ENCODE peak calls at places on chromosomes 13 and 19, in seven cellular contexts. One of them, this sample, is unnamed.
A peak's percentile ranks its signal among the peaks of the same experiment; 100 is the strongest.

GRCh38 chr19:49866933-49867782 is at the start of gene PNKP:
- DNase-seq in psoas muscle: peak; percentile 95
- DNase-seq in heart right ventricle: peak; percentile 91
- DNase-seq in endodermal cell: peak; percentile 96
- DNase-seq in AG04450: peak; percentile 67
- DNase-seq in neural progenitor cell: peak; percentile 93
- DNase-seq in upper lobe of right lung: peak; percentile 96
- DNase-seq in this sample: peak; percentile 92

GRCh38 chr13:113561417-113562084 is 23.0 kb upstream of the TFDP1 start:
- DNase-seq in upper lobe of right lung: peak; percentile 57
- DNase-seq in endodermal cell: peak; percentile 47
- DNase-seq in AG04450: no peak
- DNase-seq in psoas muscle: no peak
- DNase-seq in heart right ventricle: no peak
- DNase-seq in neural progenitor cell: no peak
- DNase-seq in this sample: no peak

GRCh38 chr13:28558126-28558525 is 63.2 kb upstream of the FLT1 start:
- DNase-seq in neural progenitor cell: no peak
- DNase-seq in psoas muscle: no peak
- DNase-seq in AG04450: peak; percentile 80
- DNase-seq in endodermal cell: no peak
- DNase-seq in heart right ventricle: no peak
- DNase-seq in upper lobe of right lung: no peak
- DNase-seq in this sample: no peak

GRCh38 chr13:97934590-97934989 is 18.9 kb upstream of the IPO5 start:
- DNase-seq in neural progenitor cell: peak; percentile 28
- DNase-seq in heart right ventricle: peak; percentile 6
- DNase-seq in endodermal cell: no peak
- DNase-seq in upper lobe of right lung: no peak
- DNase-seq in psoas muscle: no peak
- DNase-seq in AG04450: no peak
- DNase-seq in this sample: no peak

GRCh38 chr13:52845334-52845761 is 3.1 kb downstream of the PCDH8 start:
- DNase-seq in neural progenitor cell: peak; percentile 56
- DNase-seq in upper lobe of right lung: no peak
- DNase-seq in heart right ventricle: no peak
- DNase-seq in AG04450: no peak
- DNase-seq in psoas muscle: no peak
- DNase-seq in endodermal cell: peak; percentile 79
- DNase-seq in this sample: no peak

GRCh38 chr13:40383132-40383531 is 283.3 kb downstream of the FOXO1 start:
- DNase-seq in endodermal cell: peak; percentile 60
- DNase-seq in neural progenitor cell: no peak
- DNase-seq in heart right ventricle: no peak
- DNase-seq in upper lobe of right lung: no peak
- DNase-seq in psoas muscle: no peak
- DNase-seq in AG04450: no peak
- DNase-seq in this sample: no peak

GRCh38 chr13:23547000-23547590 is 23.1 kb upstream of the TNFRSF19 start:
- DNase-seq in heart right ventricle: peak; percentile 53
- DNase-seq in psoas muscle: peak; percentile 69
- DNase-seq in AG04450: no peak
- DNase-seq in neural progenitor cell: peak; percentile 40
- DNase-seq in endodermal cell: peak; percentile 72
- DNase-seq in upper lobe of right lung: no peak
- DNase-seq in this sample: peak; percentile 25

GRCh38 chr19:45824041-45824471 is 8.9 kb upstream of the RSPH6A start:
- DNase-seq in upper lobe of right lung: no peak
- DNase-seq in heart right ventricle: no peak
- DNase-seq in AG04450: no peak
- DNase-seq in neural progenitor cell: no peak
- DNase-seq in endodermal cell: peak; percentile 42
- DNase-seq in psoas muscle: peak; percentile 50
- DNase-seq in this sample: no peak

GRCh38 chr19:47637550-47637949 is 28.6 kb downstream of the BICRA start:
- DNase-seq in heart right ventricle: no peak
- DNase-seq in AG04450: no peak
- DNase-seq in endodermal cell: no peak
- DNase-seq in neural progenitor cell: no peak
- DNase-seq in upper lobe of right lung: no peak
- DNase-seq in psoas muscle: peak; percentile 12
- DNase-seq in this sample: no peak
- H3K27me3 ChIP-seq in heart right ventricle: no peaks in the 10 kb centered on the region
- H3K27me3 ChIP-seq in AG04450: no peaks in the 10 kb centered on the region
- H3K27me3 ChIP-seq in endodermal cell: no peaks in the 10 kb centered on the region
- H3K27me3 ChIP-seq in neural progenitor cell: no peaks in the 10 kb centered on the region
- H3K27me3 ChIP-seq in upper lobe of right lung: no peaks in the 10 kb centered on the region
- H3K27me3 ChIP-seq in psoas muscle: no peaks in the 10 kb centered on the region
- H3K27me3 ChIP-seq in this sample: no peaks in the 10 kb centered on the region

GRCh38 chr13:95553614-95554385 is 1.3 kb downstream of the CLDN10 start:
- DNase-seq in AG04450: no peak
- DNase-seq in neural progenitor cell: peak; percentile 55
- DNase-seq in endodermal cell: peak; percentile 77
- DNase-seq in heart right ventricle: no peak
- DNase-seq in upper lobe of right lung: no peak
- DNase-seq in psoas muscle: no peak
- DNase-seq in this sample: no peak

GRCh38 chr13:95553271-95553588 is 710 bp downstream of the CLDN10 start:
- DNase-seq in endodermal cell: no peak
- DNase-seq in upper lobe of right lung: no peak
- DNase-seq in AG04450: no peak
- DNase-seq in heart right ventricle: no peak
- DNase-seq in neural progenitor cell: peak; percentile 41
- DNase-seq in psoas muscle: no peak
- DNase-seq in this sample: no peak

GRCh38 chr13:95547531-95548167 is 4.9 kb upstream of the CLDN10 start:
- DNase-seq in neural progenitor cell: no peak
- DNase-seq in upper lobe of right lung: no peak
- DNase-seq in endodermal cell: no peak
- DNase-seq in heart right ventricle: no peak
- DNase-seq in psoas muscle: no peak
- DNase-seq in AG04450: no peak
- DNase-seq in this sample: no peak

GRCh38 chr13:95552539-95553270 is at the start of gene CLDN10:
- DNase-seq in upper lobe of right lung: no peak
- DNase-seq in neural progenitor cell: peak; percentile 87
- DNase-seq in heart right ventricle: no peak
- DNase-seq in endodermal cell: peak; percentile 97
- DNase-seq in psoas muscle: no peak
- DNase-seq in AG04450: no peak
- DNase-seq in this sample: no peak

GRCh38 chr13:95552208-95552538 is 347 bp upstream of the CLDN10 start:
- DNase-seq in upper lobe of right lung: no peak
- DNase-seq in heart right ventricle: no peak
- DNase-seq in psoas muscle: no peak
- DNase-seq in endodermal cell: no peak
- DNase-seq in AG04450: no peak
- DNase-seq in neural progenitor cell: no peak
- DNase-seq in this sample: no peak
- H3K27me3 ChIP-seq in upper lobe of right lung: peaks cover 51% of the 10 kb centered on the region
- H3K27me3 ChIP-seq in heart right ventricle: peaks cover 81% of the 10 kb centered on the region
- H3K27me3 ChIP-seq in psoas muscle: no peaks in the 10 kb centered on the region
- H3K27me3 ChIP-seq in endodermal cell: peaks cover 36% of the 10 kb centered on the region
- H3K27me3 ChIP-seq in AG04450: peaks cover 58% of the 10 kb centered on the region
- H3K27me3 ChIP-seq in neural progenitor cell: peaks cover 39% of the 10 kb centered on the region
- H3K27me3 ChIP-seq in this sample: no peaks in the 10 kb centered on the region

DNA sequence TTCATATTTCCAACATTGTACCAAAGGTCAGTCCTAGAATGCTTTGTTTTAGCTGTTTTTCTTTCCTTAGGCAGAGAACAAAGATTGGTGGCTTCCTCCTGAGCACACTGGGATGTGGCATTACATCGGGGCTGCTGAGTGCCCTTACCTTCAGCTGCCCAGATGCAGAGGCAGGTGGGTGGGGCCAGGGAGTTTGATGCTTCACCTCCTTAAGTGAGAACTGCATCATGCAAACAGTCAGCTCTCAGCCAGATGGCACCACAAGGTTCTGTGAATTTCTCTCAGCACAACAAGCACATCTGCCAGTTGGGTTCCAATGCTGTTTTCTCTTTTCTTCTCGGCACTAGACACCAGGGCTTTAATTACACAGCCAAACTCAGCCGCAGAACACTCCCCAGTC is 87.4 kb upstream of the UBL3 start:
- DNase-seq in psoas muscle: no peak
- DNase-seq in heart right ventricle: no peak
- DNase-seq in neural progenitor cell: no peak
- DNase-seq in AG04450: no peak
- DNase-seq in upper lobe of right lung: no peak
- DNase-seq in endodermal cell: no peak
- DNase-seq in this sample: no peak
- H3K27me3 ChIP-seq in psoas muscle: no peaks in the 10 kb centered on the region
- H3K27me3 ChIP-seq in heart right ventricle: peaks cover 13% of the 10 kb centered on the region
- H3K27me3 ChIP-seq in neural progenitor cell: no peaks in the 10 kb centered on the region
- H3K27me3 ChIP-seq in AG04450: peaks cover 36% of the 10 kb centered on the region
- H3K27me3 ChIP-seq in upper lobe of right lung: no peaks in the 10 kb centered on the region
- H3K27me3 ChIP-seq in endodermal cell: no peaks in the 10 kb centered on the region
- H3K27me3 ChIP-seq in this sample: no peaks in the 10 kb centered on the region

GRCh38 chr19:41853768-41854167 is 6.3 kb upstream of the RPS19 start:
- DNase-seq in endodermal cell: no peak
- DNase-seq in upper lobe of right lung: no peak
- DNase-seq in AG04450: no peak
- DNase-seq in psoas muscle: no peak
- DNase-seq in heart right ventricle: no peak
- DNase-seq in neural progenitor cell: no peak
- DNase-seq in this sample: no peak

GRCh38 chr19:41849067-41849466 is 4.2 kb downstream of the DMRTC2 start:
- DNase-seq in AG04450: no peak
- DNase-seq in endodermal cell: no peak
- DNase-seq in psoas muscle: no peak
- DNase-seq in neural progenitor cell: no peak
- DNase-seq in upper lobe of right lung: peak; percentile 41
- DNase-seq in heart right ventricle: no peak
- DNase-seq in this sample: no peak

GRCh38 chr19:41850381-41850780 is 5.5 kb downstream of the DMRTC2 start:
- DNase-seq in heart right ventricle: no peak
- DNase-seq in AG04450: no peak
- DNase-seq in upper lobe of right lung: no peak
- DNase-seq in endodermal cell: no peak
- DNase-seq in psoas muscle: no peak
- DNase-seq in neural progenitor cell: no peak
- DNase-seq in this sample: no peak

GRCh38 chr19:41851456-41851855 is 6.6 kb downstream of the DMRTC2 start:
- DNase-seq in upper lobe of right lung: no peak
- DNase-seq in endodermal cell: no peak
- DNase-seq in AG04450: no peak
- DNase-seq in heart right ventricle: no peak
- DNase-seq in psoas muscle: no peak
- DNase-seq in neural progenitor cell: no peak
- DNase-seq in this sample: no peak

DNA sequence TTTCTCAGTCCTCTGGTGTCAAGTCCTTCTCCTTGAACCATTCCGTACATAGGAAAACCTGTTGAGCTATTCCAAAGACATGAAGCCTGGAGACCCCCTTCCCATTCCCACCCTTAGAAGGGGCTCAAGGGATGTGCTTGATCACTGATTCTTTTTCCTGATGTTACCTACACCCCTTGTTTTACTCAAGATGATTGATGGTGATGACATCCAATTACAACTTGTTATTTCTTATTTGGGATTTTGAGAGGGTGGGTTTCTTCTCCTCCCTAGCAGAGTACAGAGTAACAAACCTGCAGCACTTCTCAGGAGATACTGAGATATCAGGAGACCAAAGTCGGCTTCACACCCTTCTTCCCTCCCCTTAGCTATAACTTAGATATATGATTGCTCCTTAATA is 6.7 kb upstream of the RPS19 start:
- DNase-seq in AG04450: no peak
- DNase-seq in endodermal cell: no peak
- DNase-seq in psoas muscle: no peak
- DNase-seq in neural progenitor cell: no peak
- DNase-seq in heart right ventricle: no peak
- DNase-seq in upper lobe of right lung: no peak
- DNase-seq in this sample: no peak
- H3K27me3 ChIP-seq in AG04450: peaks cover 46% of the 10 kb centered on the region
- H3K27me3 ChIP-seq in endodermal cell: peaks cover 25% of the 10 kb centered on the region
- H3K27me3 ChIP-seq in psoas muscle: no peaks in the 10 kb centered on the region
- H3K27me3 ChIP-seq in neural progenitor cell: peaks cover 85% of the 10 kb centered on the region
- H3K27me3 ChIP-seq in heart right ventricle: peaks cover 21% of the 10 kb centered on the region
- H3K27me3 ChIP-seq in upper lobe of right lung: peaks cover 15% of the 10 kb centered on the region
- H3K27me3 ChIP-seq in this sample: no peaks in the 10 kb centered on the region

This sample was measured in uterus.